ENCODE peak calls at places on chromosomes 11 and 22, in ten cellular contexts. A, O, Z, T, L, U, D, E, F and J are unnamed samples.

GRCh38 chr22:37338539-37339246 is 56.4 kb downstream of the CYTH4 start:
- DNase-seq in A (no peak), O (no peak), Z (no peak), T (no peak), L (no peak), U (no peak), D (no peak), E (no peak), F (no peak), J (no peak)

GRCh38 chr22:39175127-39176066 is 22.9 kb upstream of the CBX7 start:
- DNase-seq in A (peak), O (no peak), Z (no peak), T (no peak), L (peak), U (no peak), D (no peak), E (no peak), F (no peak), J (no peak)

GRCh38 chr22:23716811-23717801 is 26.3 kb downstream of the RGL4 start:
- DNase-seq in A (peak), O (peak), Z (peak), T (peak), L (peak), U (peak), D (peak), E (peak), F (peak), J (peak)

GRCh38 chr11:44950036-44950624 is 553 bp downstream of the TP53I11 start:
- DNase-seq in A (peak), O (no peak), Z (no peak), T (no peak), L (no peak), U (no peak), D (no peak), E (no peak), F (peak), J (peak)

GRCh38 chr22:32880906-32881596 is 79.5 kb downstream of the TIMP3 start:
- DNase-seq in A (peak), O (no peak), Z (no peak), T (peak), L (no peak), U (no peak), D (peak), E (no peak), F (peak), J (peak)

GRCh38 chr22:24178502-24179440 is 2.5 kb upstream of the SUSD2 start:
- DNase-seq in A (no peak), O (no peak), Z (no peak), T (no peak), L (peak), U (no peak), D (peak), E (no peak), F (peak), J (no peak)

GRCh38 chr22:36765131-36765942 is 10.6 kb downstream of the IFT27 start:
- DNase-seq in A (no peak), O (no peak), Z (no peak), T (no peak), L (peak), U (no peak), D (no peak), E (no peak), F (no peak), J (no peak)

GRCh38 chr11:119363081-119363861 is 16.8 kb upstream of the MFRP start:
- DNase-seq in A (no peak), O (no peak), Z (no peak), T (no peak), L (no peak), U (no peak), D (no peak), E (no peak), F (peak), J (no peak)

GRCh38 chr22:42816339-42816738 is 40.7 kb downstream of the ARFGAP3 start:
- DNase-seq in A (no peak), O (no peak), Z (no peak), T (no peak), L (no peak), U (no peak), D (no peak), E (no peak), F (no peak), J (no peak)

GRCh38 chr11:128518493-128519207 is 68.7 kb downstream of the ETS1 start:
- DNase-seq in A (peak), O (no peak), Z (no peak), T (no peak), L (no peak), U (no peak), D (no peak), E (no peak), F (peak), J (no peak)

GRCh38 chr11:16125796-16126195 is 230.6 kb downstream of the SOX6 start:
- DNase-seq in A (no peak), O (no peak), Z (no peak), T (no peak), L (no peak), U (no peak), D (no peak), E (no peak), F (no peak), J (no peak)

GRCh38 chr22:30240541-30241417 is 5.8 kb downstream of the LIF start:
- DNase-seq in A (no peak), O (no peak), Z (no peak), T (no peak), L (no peak), U (no peak), D (no peak), E (no peak), F (no peak), J (no peak)

GRCh38 chr11:12043221-12043620 is 34.8 kb upstream of the DKK3 start:
- DNase-seq in A (no peak), O (no peak), Z (no peak), T (no peak), L (no peak), U (no peak), D (no peak), E (no peak), F (no peak), J (no peak)

GRCh38 chr22:32040324-32040904 is 2.6 kb upstream of the SLC5A1 start:
- DNase-seq in A (no peak), O (no peak), Z (no peak), T (no peak), L (no peak), U (no peak), D (no peak), E (no peak), F (no peak), J (no peak)

GRCh38 chr22:30755760-30756124 is 61.1 kb downstream of the OSBP2 start:
- DNase-seq in A (no peak), O (no peak), Z (no peak), T (no peak), L (no peak), U (no peak), D (no peak), E (no peak), F (no peak), J (no peak)

GRCh38 chr11:95556342-95557151 is 233.0 kb downstream of the FAM76B start:
- DNase-seq in A (peak), O (no peak), Z (no peak), T (no peak), L (no peak), U (no peak), D (no peak), E (no peak), F (no peak), J (no peak)

GRCh38 chr22:46748948-46749681 is 11.1 kb upstream of the CERK start:
- DNase-seq in A (peak), O (no peak), Z (peak), T (no peak), L (no peak), U (no peak), D (no peak), E (peak), F (no peak), J (no peak)